ENCODE peak calls at places on chromosome X, in eight cellular contexts. One of them, this sample, is unnamed.

GRCh38 chrX:34805951-34806350 is 136.6 kb upstream of the FAM47B start:
- DNase-seq in glutamatergic neuron: no peak
- DNase-seq in WTC11: no peak
- DNase-seq in activated CD8-positive, alpha-beta T cell treated with anti-CD3 and anti-CD28 coated beads for 36 hours: no peak
- DNase-seq in HFFc6: no peak
- DNase-seq in spleen: no peak
- DNase-seq in choroid plexus epithelial cell: peak
- DNase-seq in lower lobe of right lung: no peak
- DNase-seq in this sample: no peak

GRCh38 chrX:2498781-2499302 is 1.9 kb downstream of the DHRSX start:
- DNase-seq in activated CD8-positive, alpha-beta T cell treated with anti-CD3 and anti-CD28 coated beads for 36 hours: no peak
- DNase-seq in glutamatergic neuron: no peak
- DNase-seq in choroid plexus epithelial cell: peak
- DNase-seq in lower lobe of right lung: no peak
- DNase-seq in HFFc6: peak
- DNase-seq in spleen: peak
- DNase-seq in WTC11: no peak
- DNase-seq in this sample: peak

GRCh38 chrX:10110984-10111363 is 45.8 kb upstream of the CLCN4 start:
- DNase-seq in lower lobe of right lung: no peak
- DNase-seq in spleen: no peak
- DNase-seq in choroid plexus epithelial cell: no peak
- DNase-seq in WTC11: no peak
- DNase-seq in activated CD8-positive, alpha-beta T cell treated with anti-CD3 and anti-CD28 coated beads for 36 hours: peak
- DNase-seq in glutamatergic neuron: no peak
- DNase-seq in HFFc6: no peak
- DNase-seq in this sample: no peak

GRCh38 chrX:137227164-137227563 is 193.4 kb upstream of the GPR101 start:
- DNase-seq in glutamatergic neuron: no peak
- DNase-seq in WTC11: no peak
- DNase-seq in lower lobe of right lung: no peak
- DNase-seq in activated CD8-positive, alpha-beta T cell treated with anti-CD3 and anti-CD28 coated beads for 36 hours: no peak
- DNase-seq in choroid plexus epithelial cell: no peak
- DNase-seq in HFFc6: no peak
- DNase-seq in spleen: no peak
- DNase-seq in this sample: no peak

GRCh38 chrX:1205681-1206611 is 6.5 kb downstream of the CRLF2 start:
- DNase-seq in choroid plexus epithelial cell: peak
- DNase-seq in HFFc6: peak
- DNase-seq in WTC11: no peak
- DNase-seq in activated CD8-positive, alpha-beta T cell treated with anti-CD3 and anti-CD28 coated beads for 36 hours: peak
- DNase-seq in lower lobe of right lung: no peak
- DNase-seq in glutamatergic neuron: no peak
- DNase-seq in spleen: peak
- DNase-seq in this sample: peak

GRCh38 chrX:130118941-130119640 is 8.8 kb upstream of the ELF4 start:
- DNase-seq in glutamatergic neuron: no peak
- DNase-seq in activated CD8-positive, alpha-beta T cell treated with anti-CD3 and anti-CD28 coated beads for 36 hours: no peak
- DNase-seq in WTC11: no peak
- DNase-seq in HFFc6: peak
- DNase-seq in choroid plexus epithelial cell: peak
- DNase-seq in spleen: no peak
- DNase-seq in lower lobe of right lung: no peak
- DNase-seq in this sample: no peak

GRCh38 chrX:23784487-23785301 is 1.7 kb downstream of the SAT1 start:
- DNase-seq in lower lobe of right lung: no peak
- DNase-seq in activated CD8-positive, alpha-beta T cell treated with anti-CD3 and anti-CD28 coated beads for 36 hours: no peak
- DNase-seq in spleen: no peak
- DNase-seq in choroid plexus epithelial cell: peak
- DNase-seq in HFFc6: peak
- DNase-seq in WTC11: no peak
- DNase-seq in glutamatergic neuron: no peak
- DNase-seq in this sample: no peak

GRCh38 chrX:82237328-82237727 is 1035.4 kb downstream of the SH3BGRL start:
- DNase-seq in WTC11: no peak
- DNase-seq in HFFc6: no peak
- DNase-seq in activated CD8-positive, alpha-beta T cell treated with anti-CD3 and anti-CD28 coated beads for 36 hours: no peak
- DNase-seq in choroid plexus epithelial cell: no peak
- DNase-seq in glutamatergic neuron: no peak
- DNase-seq in lower lobe of right lung: no peak
- DNase-seq in spleen: no peak
- DNase-seq in this sample: no peak

GRCh38 chrX:2538016-2538415 is 37.2 kb upstream of the DHRSX start:
- DNase-seq in spleen: no peak
- DNase-seq in HFFc6: no peak
- DNase-seq in activated CD8-positive, alpha-beta T cell treated with anti-CD3 and anti-CD28 coated beads for 36 hours: no peak
- DNase-seq in lower lobe of right lung: no peak
- DNase-seq in WTC11: no peak
- DNase-seq in choroid plexus epithelial cell: no peak
- DNase-seq in glutamatergic neuron: no peak
- DNase-seq in this sample: no peak

GRCh38 chrX:27976284-27976683 is 5.0 kb downstream of the DCAF8L1 start:
- DNase-seq in lower lobe of right lung: no peak
- DNase-seq in choroid plexus epithelial cell: peak
- DNase-seq in glutamatergic neuron: no peak
- DNase-seq in activated CD8-positive, alpha-beta T cell treated with anti-CD3 and anti-CD28 coated beads for 36 hours: no peak
- DNase-seq in HFFc6: no peak
- DNase-seq in WTC11: no peak
- DNase-seq in spleen: no peak
- DNase-seq in this sample: no peak

GRCh38 chrX:16807548-16807947 is 21.3 kb downstream of the TXLNG start:
- DNase-seq in lower lobe of right lung: no peak
- DNase-seq in spleen: no peak
- DNase-seq in WTC11: no peak
- DNase-seq in HFFc6: no peak
- DNase-seq in choroid plexus epithelial cell: no peak
- DNase-seq in glutamatergic neuron: no peak
- DNase-seq in activated CD8-positive, alpha-beta T cell treated with anti-CD3 and anti-CD28 coated beads for 36 hours: no peak
- DNase-seq in this sample: no peak

GRCh38 chrX:63270873-63271272 is 80.3 kb downstream of the SPIN4 start:
- DNase-seq in activated CD8-positive, alpha-beta T cell treated with anti-CD3 and anti-CD28 coated beads for 36 hours: no peak
- DNase-seq in HFFc6: no peak
- DNase-seq in choroid plexus epithelial cell: no peak
- DNase-seq in WTC11: no peak
- DNase-seq in lower lobe of right lung: no peak
- DNase-seq in spleen: no peak
- DNase-seq in glutamatergic neuron: no peak
- DNase-seq in this sample: no peak

GRCh38 chrX:34877451-34877850 is 65.1 kb upstream of the FAM47B start:
- DNase-seq in activated CD8-positive, alpha-beta T cell treated with anti-CD3 and anti-CD28 coated beads for 36 hours: no peak
- DNase-seq in WTC11: no peak
- DNase-seq in choroid plexus epithelial cell: peak
- DNase-seq in lower lobe of right lung: no peak
- DNase-seq in spleen: no peak
- DNase-seq in glutamatergic neuron: no peak
- DNase-seq in HFFc6: peak
- DNase-seq in this sample: no peak

GRCh38 chrX:139844884-139845283 is 88.0 kb downstream of the ATP11C start:
- DNase-seq in lower lobe of right lung: no peak
- DNase-seq in glutamatergic neuron: no peak
- DNase-seq in HFFc6: no peak
- DNase-seq in WTC11: no peak
- DNase-seq in activated CD8-positive, alpha-beta T cell treated with anti-CD3 and anti-CD28 coated beads for 36 hours: no peak
- DNase-seq in spleen: no peak
- DNase-seq in choroid plexus epithelial cell: no peak
- DNase-seq in this sample: no peak

GRCh38 chrX:13669246-13669689 is 16.3 kb downstream of the TCEANC start:
- DNase-seq in glutamatergic neuron: no peak
- DNase-seq in HFFc6: peak
- DNase-seq in activated CD8-positive, alpha-beta T cell treated with anti-CD3 and anti-CD28 coated beads for 36 hours: peak
- DNase-seq in WTC11: no peak
- DNase-seq in choroid plexus epithelial cell: peak
- DNase-seq in spleen: no peak
- DNase-seq in lower lobe of right lung: peak
- DNase-seq in this sample: peak

GRCh38 chrX:2690856-2691542 is at the start of gene CD99:
- DNase-seq in activated CD8-positive, alpha-beta T cell treated with anti-CD3 and anti-CD28 coated beads for 36 hours: peak
- DNase-seq in lower lobe of right lung: peak
- DNase-seq in spleen: peak
- DNase-seq in HFFc6: peak
- DNase-seq in choroid plexus epithelial cell: peak
- DNase-seq in glutamatergic neuron: peak
- DNase-seq in WTC11: peak
- DNase-seq in this sample: no peak

GRCh38 chrX:116417968-116418367 is 18.4 kb upstream of the SLC6A14 start:
- DNase-seq in choroid plexus epithelial cell: peak
- DNase-seq in activated CD8-positive, alpha-beta T cell treated with anti-CD3 and anti-CD28 coated beads for 36 hours: no peak
- DNase-seq in WTC11: no peak
- DNase-seq in spleen: no peak
- DNase-seq in lower lobe of right lung: no peak
- DNase-seq in HFFc6: no peak
- DNase-seq in glutamatergic neuron: no peak
- DNase-seq in this sample: no peak

GRCh38 chrX:116417214-116417613 is 19.2 kb upstream of the SLC6A14 start:
- DNase-seq in HFFc6: no peak
- DNase-seq in WTC11: no peak
- DNase-seq in glutamatergic neuron: no peak
- DNase-seq in activated CD8-positive, alpha-beta T cell treated with anti-CD3 and anti-CD28 coated beads for 36 hours: no peak
- DNase-seq in lower lobe of right lung: no peak
- DNase-seq in spleen: no peak
- DNase-seq in choroid plexus epithelial cell: no peak
- DNase-seq in this sample: no peak

GRCh38 chrX:116409224-116409623 is 27.2 kb upstream of the SLC6A14 start:
- DNase-seq in WTC11: no peak
- DNase-seq in HFFc6: no peak
- DNase-seq in activated CD8-positive, alpha-beta T cell treated with anti-CD3 and anti-CD28 coated beads for 36 hours: no peak
- DNase-seq in lower lobe of right lung: no peak
- DNase-seq in spleen: no peak
- DNase-seq in glutamatergic neuron: no peak
- DNase-seq in choroid plexus epithelial cell: no peak
- DNase-seq in this sample: no peak

DNA sequence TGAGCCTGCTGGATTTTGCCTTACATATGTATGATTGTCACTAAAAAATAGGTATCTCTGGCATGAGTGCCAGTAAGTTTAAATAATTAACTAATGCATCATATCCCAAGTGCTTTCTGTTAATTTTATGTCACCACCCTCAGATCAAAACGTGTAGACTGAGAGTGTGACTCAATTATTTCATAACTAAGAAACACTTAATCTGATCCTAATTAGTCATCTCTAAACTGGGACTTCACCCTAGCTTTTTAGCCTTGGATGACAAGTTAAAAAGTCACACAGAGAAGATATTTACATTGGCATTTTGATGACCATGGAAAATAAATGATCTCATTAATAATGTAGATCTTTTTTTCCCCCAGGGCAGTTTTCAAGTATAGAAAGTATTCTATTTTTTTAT is 23.1 kb upstream of the SLC6A14 start:
- DNase-seq in lower lobe of right lung: no peak
- DNase-seq in spleen: no peak
- DNase-seq in HFFc6: no peak
- DNase-seq in WTC11: no peak
- DNase-seq in glutamatergic neuron: no peak
- DNase-seq in activated CD8-positive, alpha-beta T cell treated with anti-CD3 and anti-CD28 coated beads for 36 hours: no peak
- DNase-seq in choroid plexus epithelial cell: no peak
- DNase-seq in this sample: no peak
- TF ChIP-seq CTCF in lower lobe of right lung: no peak
- TF ChIP-seq CTCF in spleen: no peak
- TF ChIP-seq CTCF in HFFc6: no peak
- TF ChIP-seq CTCF in WTC11: no peak
- TF ChIP-seq CTCF in glutamatergic neuron: no peak
- TF ChIP-seq CTCF in activated CD8-positive, alpha-beta T cell treated with anti-CD3 and anti-CD28 coated beads for 36 hours: no peak
- TF ChIP-seq CTCF in choroid plexus epithelial cell: no peak
- TF ChIP-seq CTCF in this sample: no peak

GRCh38 chrX:70769659-70770232 is 138.8 kb downstream of the TEX11 start:
- DNase-seq in spleen: no peak
- DNase-seq in WTC11: no peak
- DNase-seq in lower lobe of right lung: no peak
- DNase-seq in choroid plexus epithelial cell: peak
- DNase-seq in activated CD8-positive, alpha-beta T cell treated with anti-CD3 and anti-CD28 coated beads for 36 hours: no peak
- DNase-seq in HFFc6: peak
- DNase-seq in glutamatergic neuron: no peak
- DNase-seq in this sample: no peak
- TF ChIP-seq CTCF in spleen: peak
- TF ChIP-seq CTCF in WTC11: peak
- TF ChIP-seq CTCF in lower lobe of right lung: peak
- TF ChIP-seq CTCF in choroid plexus epithelial cell: peak
- TF ChIP-seq CTCF in activated CD8-positive, alpha-beta T cell treated with anti-CD3 and anti-CD28 coated beads for 36 hours: peak
- TF ChIP-seq CTCF in HFFc6: peak
- TF ChIP-seq CTCF in glutamatergic neuron: peak
- TF ChIP-seq CTCF in this sample: no peak

DNA sequence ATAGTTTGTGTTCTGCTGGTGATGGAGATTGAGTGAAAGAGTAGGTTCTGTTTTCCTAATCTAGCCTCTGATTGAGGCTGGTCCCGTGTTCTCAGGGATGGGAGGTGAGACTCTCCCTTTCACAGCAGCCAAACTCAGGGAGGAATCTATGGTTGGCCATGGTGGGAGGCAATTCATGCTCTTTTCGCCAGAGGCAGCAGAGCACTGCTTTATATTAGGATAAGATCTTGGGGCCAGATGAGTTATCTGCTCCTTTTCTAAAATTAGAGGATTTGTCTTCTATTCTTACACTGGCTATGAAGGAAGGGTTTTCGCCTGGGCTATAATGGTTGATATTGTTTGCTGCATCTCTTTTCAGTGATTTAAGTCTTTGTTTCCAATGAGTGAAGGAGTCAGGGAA is 63.9 kb upstream of the NLGN4X start:
- DNase-seq in spleen: no peak
- DNase-seq in lower lobe of right lung: no peak
- DNase-seq in WTC11: peak
- DNase-seq in choroid plexus epithelial cell: no peak
- DNase-seq in glutamatergic neuron: no peak
- DNase-seq in HFFc6: no peak
- DNase-seq in activated CD8-positive, alpha-beta T cell treated with anti-CD3 and anti-CD28 coated beads for 36 hours: no peak
- DNase-seq in this sample: no peak
- TF ChIP-seq CTCF in spleen: no peak
- TF ChIP-seq CTCF in lower lobe of right lung: no peak
- TF ChIP-seq CTCF in WTC11: no peak
- TF ChIP-seq CTCF in choroid plexus epithelial cell: no peak
- TF ChIP-seq CTCF in glutamatergic neuron: no peak
- TF ChIP-seq CTCF in HFFc6: no peak
- TF ChIP-seq CTCF in activated CD8-positive, alpha-beta T cell treated with anti-CD3 and anti-CD28 coated beads for 36 hours: no peak
- TF ChIP-seq CTCF in this sample: no peak

DNA sequence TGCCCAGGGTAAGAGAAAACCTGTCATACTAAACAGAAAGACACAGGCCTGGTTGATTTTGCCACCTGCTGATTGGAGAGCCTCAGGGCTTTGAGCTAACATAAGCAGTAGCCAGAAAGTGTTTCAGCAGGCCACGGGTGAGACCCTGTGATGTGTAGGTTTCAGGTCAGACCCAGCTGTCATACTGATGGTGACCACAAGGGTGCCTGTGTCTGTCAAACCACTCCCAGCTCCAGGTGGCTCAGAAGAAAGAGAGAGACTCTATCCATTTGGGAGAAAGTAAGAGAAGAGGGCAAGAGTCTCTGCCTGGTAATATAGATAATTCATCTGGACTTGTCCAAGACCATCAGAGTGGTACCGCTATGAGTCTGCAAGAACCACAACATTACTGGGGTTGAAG is 72.8 kb upstream of the NLRP2B start:
- DNase-seq in choroid plexus epithelial cell: no peak
- DNase-seq in activated CD8-positive, alpha-beta T cell treated with anti-CD3 and anti-CD28 coated beads for 36 hours: peak
- DNase-seq in glutamatergic neuron: peak
- DNase-seq in WTC11: peak
- DNase-seq in lower lobe of right lung: no peak
- DNase-seq in spleen: no peak
- DNase-seq in HFFc6: no peak
- DNase-seq in this sample: no peak
- TF ChIP-seq CTCF in choroid plexus epithelial cell: no peak
- TF ChIP-seq CTCF in activated CD8-positive, alpha-beta T cell treated with anti-CD3 and anti-CD28 coated beads for 36 hours: no peak
- TF ChIP-seq CTCF in glutamatergic neuron: no peak
- TF ChIP-seq CTCF in WTC11: peak
- TF ChIP-seq CTCF in lower lobe of right lung: no peak
- TF ChIP-seq CTCF in spleen: no peak
- TF ChIP-seq CTCF in HFFc6: no peak
- TF ChIP-seq CTCF in this sample: no peak